ENCODE peak calls at places on chromosomes 7 and 10, in four cellular contexts. One of them, this sample, is unnamed.

GRCh38 chr7:29106128-29106988 is 40.0 kb downstream of the CPVL start:
- DNase-seq in amniotic stem cell: peak; percentile 65
- DNase-seq in T follicular helper cell: no peak
- DNase-seq in nephron progenitor cell: peak; percentile 43
- DNase-seq in this sample: peak; percentile 49

GRCh38 chr10:86953747-86954680 is 3.4 kb downstream of the MMRN2 start:
- DNase-seq in amniotic stem cell: no peak
- DNase-seq in T follicular helper cell: no peak
- DNase-seq in nephron progenitor cell: peak; percentile 77
- DNase-seq in this sample: peak; percentile 26

GRCh38 chr7:40922316-40922670 is 780.6 kb downstream of the INHBA start:
- DNase-seq in amniotic stem cell: peak; percentile 65
- DNase-seq in T follicular helper cell: no peak
- DNase-seq in nephron progenitor cell: no peak
- DNase-seq in this sample: peak; percentile 87

GRCh38 chr7:40887099-40887498 is 752.3 kb downstream of the SUGCT start:
- DNase-seq in amniotic stem cell: no peak
- DNase-seq in T follicular helper cell: no peak
- DNase-seq in nephron progenitor cell: no peak
- DNase-seq in this sample: peak; percentile 36

GRCh38 chr10:77591238-77591880 is 46.2 kb downstream of the KCNMA1 start:
- DNase-seq in amniotic stem cell: no peak
- DNase-seq in T follicular helper cell: no peak
- DNase-seq in nephron progenitor cell: no peak
- DNase-seq in this sample: no peak

GRCh38 chr7:70030745-70031144 is 432.5 kb downstream of the AUTS2 start:
- DNase-seq in amniotic stem cell: no peak
- DNase-seq in T follicular helper cell: no peak
- DNase-seq in nephron progenitor cell: no peak
- DNase-seq in this sample: no peak

GRCh38 chr10:29735628-29736324 is 101.0 kb upstream of the SVIL start:
- DNase-seq in amniotic stem cell: no peak
- DNase-seq in T follicular helper cell: peak; percentile 55
- DNase-seq in nephron progenitor cell: peak; percentile 92
- DNase-seq in this sample: peak; percentile 92

GRCh38 chr10:6640433-6641040 is 60.5 kb upstream of the PRKCQ start:
- DNase-seq in amniotic stem cell: no peak
- DNase-seq in T follicular helper cell: no peak
- DNase-seq in nephron progenitor cell: no peak
- DNase-seq in this sample: no peak

GRCh38 chr7:122155566-122155965 is 11.5 kb upstream of the AASS start:
- DNase-seq in amniotic stem cell: no peak
- DNase-seq in T follicular helper cell: no peak
- DNase-seq in nephron progenitor cell: no peak
- DNase-seq in this sample: peak; percentile 11

GRCh38 chr7:22399546-22399945 is 42.6 kb upstream of the RAPGEF5 start:
- DNase-seq in amniotic stem cell: no peak
- DNase-seq in T follicular helper cell: no peak
- DNase-seq in nephron progenitor cell: no peak
- DNase-seq in this sample: no peak

GRCh38 chr7:15703732-15704131 is 17.2 kb upstream of the MEOX2 start:
- DNase-seq in amniotic stem cell: no peak
- DNase-seq in T follicular helper cell: no peak
- DNase-seq in nephron progenitor cell: no peak
- DNase-seq in this sample: no peak

GRCh38 chr7:39754326-39755120 is 131.2 kb downstream of the RALA start:
- DNase-seq in amniotic stem cell: peak; percentile 29
- DNase-seq in T follicular helper cell: no peak
- DNase-seq in nephron progenitor cell: peak; percentile 38
- DNase-seq in this sample: peak; percentile 49

GRCh38 chr10:84588426-84588825 is 260.0 kb downstream of the CCSER2 start:
- DNase-seq in amniotic stem cell: no peak
- DNase-seq in T follicular helper cell: no peak
- DNase-seq in nephron progenitor cell: no peak
- DNase-seq in this sample: no peak

GRCh38 chr10:69731698-69732097 is 70.0 kb upstream of the COL13A1 start:
- DNase-seq in amniotic stem cell: no peak
- DNase-seq in T follicular helper cell: no peak
- DNase-seq in nephron progenitor cell: no peak
- DNase-seq in this sample: no peak

GRCh38 chr10:42990016-42990720 is 86.7 kb upstream of the RET start:
- DNase-seq in amniotic stem cell: no peak
- DNase-seq in T follicular helper cell: no peak
- DNase-seq in nephron progenitor cell: peak; percentile 42
- DNase-seq in this sample: no peak

GRCh38 chr7:139452948-139453672 is 30.4 kb downstream of the KLRG2 start:
- DNase-seq in amniotic stem cell: no peak
- DNase-seq in T follicular helper cell: no peak
- DNase-seq in nephron progenitor cell: no peak
- DNase-seq in this sample: peak; percentile 86

GRCh38 chr7:116305485-116306408 is 95.4 kb downstream of the TES start:
- DNase-seq in amniotic stem cell: no peak
- DNase-seq in T follicular helper cell: no peak
- DNase-seq in nephron progenitor cell: no peak
- DNase-seq in this sample: no peak

This sample was measured in AG20443.